ENCODE peak calls at places on chromosomes 7 and 10, in six cellular contexts. B is hypothalamus; X is lung microvascular endothelial cell; F is WTC11; Y is activated effector memory CD4-positive, alpha-beta T cell treated with Interleukin-2 at 50 U/mL for 16 hours; V is stimulated activated CD4-positive, alpha-beta T cell treated with anti-CD3 and anti-CD28 coated beads, Interleukin-2, amount 100 ng/mL, for 24 hours. O is an unnamed sample.
A peak's percentile ranks its signal among the peaks of the same experiment; 100 is the strongest.

GRCh38 chr10:15123749-15124184 is 26.6 kb downstream of the RPP38 start:
- DNase-seq in B (no peak), X (no peak), F (no peak), Y (no peak), V (no peak), O (no peak)

GRCh38 chr7:158044156-158044823 is 543.3 kb downstream of the PTPRN2 start:
- DNase-seq in B (no peak), X (no peak), F (no peak), Y (no peak), V (no peak), O (no peak)

GRCh38 chr7:151850484-151851159 is 26.3 kb downstream of the PRKAG2 start:
- DNase-seq in B (no peak), X (no peak), F (no peak), Y (no peak), V (no peak), O (no peak)

GRCh38 chr7:151631149-151631967 is 111.7 kb upstream of the RHEB start:
- DNase-seq in B (no peak), X (peak; percentile 46), F (peak; percentile 47), Y (no peak), V (peak; percentile 35), O (no peak)

GRCh38 chr7:2405601-2406345 is 2.4 kb downstream of the CHST12 start:
- DNase-seq in B (no peak), X (no peak), F (no peak), Y (peak; percentile 48), V (peak; percentile 64), O (no peak)

GRCh38 chr10:33010132-33011037 is 52.4 kb upstream of the ITGB1 start:
- DNase-seq in B (no peak), X (peak; percentile 45), F (peak; percentile 29), Y (peak; percentile 44), V (no peak), O (no peak)

GRCh38 chr10:129963831-129964501 is at the start of gene EBF3:
- DNase-seq in B (no peak), X (peak; percentile 77), F (peak; percentile 85), Y (no peak), V (peak; percentile 39), O (peak; percentile 91)

GRCh38 chr7:81007053-81007452 is 88.2 kb upstream of the SEMA3C start:
- DNase-seq in B (no peak), X (no peak), F (no peak), Y (no peak), V (no peak), O (no peak)

GRCh38 chr10:5840314-5841307 is 27.4 kb upstream of the GDI2 start:
- DNase-seq in B (peak; percentile 45), X (peak; percentile 23), F (no peak), Y (no peak), V (no peak), O (peak; percentile 50)

GRCh38 chr7:127504715-127505114 is 80.7 kb downstream of the GCC1 start:
- DNase-seq in B (no peak), X (peak; percentile 25), F (peak; percentile 73), Y (peak; percentile 4), V (peak; percentile 23), O (no peak)

GRCh38 chr7:109835577-109835976 is 1255.3 kb upstream of the LRRN3 start:
- DNase-seq in B (no peak), X (no peak), F (no peak), Y (no peak), V (no peak), O (no peak)

GRCh38 chr10:133378251-133379096 is 588 bp upstream of the PAOX start:
- DNase-seq in B (peak; percentile 62), X (peak; percentile 60), F (peak; percentile 57), Y (peak; percentile 60), V (peak; percentile 65), O (peak; percentile 65)

GRCh38 chr7:46424934-46425333 is 503.9 kb upstream of the IGFBP3 start:
- DNase-seq in B (no peak), X (no peak), F (no peak), Y (no peak), V (no peak), O (no peak)

GRCh38 chr10:22626784-22627183 is 87.6 kb downstream of the PIP4K2A start:
- DNase-seq in B (no peak), X (no peak), F (no peak), Y (no peak), V (no peak), O (no peak)

GRCh38 chr7:1638113-1638726 is 31.9 kb upstream of the ELFN1 start:
- DNase-seq in B (no peak), X (no peak), F (no peak), Y (no peak), V (no peak), O (no peak)

GRCh38 chr7:118517275-118517674 is 292.8 kb downstream of the ANKRD7 start:
- DNase-seq in B (no peak), X (no peak), F (no peak), Y (no peak), V (no peak), O (no peak)

GRCh38 chr7:132469681-132470080 is 106.6 kb downstream of the PLXNA4 start:
- DNase-seq in B (no peak), X (peak; percentile 80), F (no peak), Y (no peak), V (no peak), O (no peak)

GRCh38 chr7:38656976-38657375 is 25.8 kb upstream of the AMPH start:
- DNase-seq in B (no peak), X (no peak), F (no peak), Y (no peak), V (no peak), O (no peak)

GRCh38 chr10:122380703-122381102 is 6.2 kb downstream of the PLEKHA1 start:
- DNase-seq in B (no peak), X (no peak), F (no peak), Y (no peak), V (no peak), O (no peak)

GRCh38 chr7:75861636-75862035 is 17.2 kb upstream of the RHBDD2 start:
- DNase-seq in B (no peak), X (no peak), F (no peak), Y (no peak), V (no peak), O (no peak)

GRCh38 chr7:45088821-45089313 is at the start of gene NACAD:
- DNase-seq in B (peak; percentile 99), X (peak; percentile 57), F (peak; percentile 40), Y (no peak), V (no peak), O (peak; percentile 63)

GRCh38 chr7:39605087-39605486 is 18.3 kb upstream of the RALA start:
- DNase-seq in B (no peak), X (no peak), F (no peak), Y (no peak), V (no peak), O (no peak)

GRCh38 chr7:142878315-142878714 is 7.2 kb downstream of the TRPV6 start:
- DNase-seq in B (no peak), X (no peak), F (no peak), Y (no peak), V (no peak), O (no peak)